ENCODE peak calls at places on chromosomes 5 and 9, in seven cellular contexts. One of them, this sample, is unnamed.

GRCh38 chr5:151042453-151043093 is 22.2 kb downstream of the GPX3 start:
- DNase-seq in nephron progenitor cell: no peak
- DNase-seq in omental fat pad: no peak
- DNase-seq in tibial artery: no peak
- DNase-seq in GM20000: no peak
- DNase-seq in psoas muscle: peak; percentile 72
- DNase-seq in IMR-90: no peak
- DNase-seq in this sample: peak; percentile 37

GRCh38 chr9:79621916-79622575 is 50.3 kb downstream of the TLE4 start:
- DNase-seq in IMR-90: no peak
- DNase-seq in nephron progenitor cell: no peak
- DNase-seq in tibial artery: no peak
- DNase-seq in psoas muscle: no peak
- DNase-seq in omental fat pad: no peak
- DNase-seq in GM20000: no peak
- DNase-seq in this sample: no peak

GRCh38 chr5:10663531-10664183 is 97.4 kb downstream of the DAP start:
- DNase-seq in IMR-90: peak; percentile 64
- DNase-seq in tibial artery: no peak
- DNase-seq in nephron progenitor cell: peak; percentile 28
- DNase-seq in omental fat pad: no peak
- DNase-seq in GM20000: no peak
- DNase-seq in psoas muscle: no peak
- DNase-seq in this sample: no peak

GRCh38 chr9:111839981-111840380 is 45.2 kb upstream of the SHOC1 start:
- DNase-seq in omental fat pad: no peak
- DNase-seq in psoas muscle: no peak
- DNase-seq in tibial artery: no peak
- DNase-seq in GM20000: no peak
- DNase-seq in nephron progenitor cell: no peak
- DNase-seq in IMR-90: peak; percentile 70
- DNase-seq in this sample: no peak

GRCh38 chr5:87339986-87340385 is 72.3 kb downstream of the RASA1 start:
- DNase-seq in omental fat pad: no peak
- DNase-seq in IMR-90: no peak
- DNase-seq in psoas muscle: no peak
- DNase-seq in GM20000: no peak
- DNase-seq in nephron progenitor cell: no peak
- DNase-seq in tibial artery: no peak
- DNase-seq in this sample: no peak

GRCh38 chr9:115106001-115106400 is 12.0 kb downstream of the TNC start:
- DNase-seq in IMR-90: peak; percentile 29
- DNase-seq in omental fat pad: no peak
- DNase-seq in psoas muscle: no peak
- DNase-seq in nephron progenitor cell: no peak
- DNase-seq in tibial artery: no peak
- DNase-seq in GM20000: no peak
- DNase-seq in this sample: peak; percentile 59

GRCh38 chr9:4741365-4742031 is 496 bp upstream of the AK3 start:
- DNase-seq in nephron progenitor cell: no peak
- DNase-seq in IMR-90: no peak
- DNase-seq in psoas muscle: no peak
- DNase-seq in tibial artery: peak; percentile 38
- DNase-seq in GM20000: peak; percentile 26
- DNase-seq in omental fat pad: no peak
- DNase-seq in this sample: no peak

GRCh38 chr9:96436456-96437126 is 13.4 kb upstream of the HABP4 start:
- DNase-seq in psoas muscle: no peak
- DNase-seq in nephron progenitor cell: no peak
- DNase-seq in tibial artery: no peak
- DNase-seq in GM20000: no peak
- DNase-seq in IMR-90: no peak
- DNase-seq in omental fat pad: no peak
- DNase-seq in this sample: no peak

GRCh38 chr5:163540711-163541110 is 35.3 kb downstream of the MAT2B start:
- DNase-seq in psoas muscle: no peak
- DNase-seq in omental fat pad: no peak
- DNase-seq in nephron progenitor cell: no peak
- DNase-seq in GM20000: no peak
- DNase-seq in IMR-90: no peak
- DNase-seq in tibial artery: no peak
- DNase-seq in this sample: no peak

GRCh38 chr9:136527721-136528710 is 17.8 kb downstream of the NOTCH1 start:
- DNase-seq in tibial artery: no peak
- DNase-seq in nephron progenitor cell: peak; percentile 38
- DNase-seq in psoas muscle: no peak
- DNase-seq in GM20000: peak; percentile 83
- DNase-seq in omental fat pad: no peak
- DNase-seq in IMR-90: no peak
- DNase-seq in this sample: no peak

GRCh38 chr9:135198889-135199288 is 111.4 kb downstream of the OLFM1 start:
- DNase-seq in omental fat pad: no peak
- DNase-seq in psoas muscle: no peak
- DNase-seq in IMR-90: no peak
- DNase-seq in GM20000: no peak
- DNase-seq in tibial artery: no peak
- DNase-seq in nephron progenitor cell: peak; percentile 39
- DNase-seq in this sample: no peak

DNA sequence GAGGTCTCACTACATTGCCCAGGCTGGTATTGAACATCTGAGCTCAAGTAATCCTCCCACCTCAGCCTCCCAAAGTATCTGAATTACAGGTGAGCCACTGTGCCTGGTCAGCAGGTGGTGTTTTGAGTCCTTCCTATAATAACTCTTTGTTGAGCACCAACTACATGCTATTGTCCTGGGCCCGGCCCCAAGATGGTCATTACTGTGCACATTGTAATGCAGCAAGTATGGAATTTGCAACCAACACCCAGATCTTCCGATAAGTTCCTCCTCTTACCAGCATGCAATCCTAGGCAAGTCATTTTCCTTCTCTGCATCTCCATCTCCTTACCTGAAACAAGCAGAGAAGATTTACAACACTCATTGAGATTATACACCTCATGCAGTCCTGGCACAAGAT is 510.3 kb upstream of the KLF4 start:
- DNase-seq in GM20000: no peak
- DNase-seq in tibial artery: no peak
- DNase-seq in nephron progenitor cell: no peak
- DNase-seq in omental fat pad: no peak
- DNase-seq in IMR-90: no peak
- DNase-seq in psoas muscle: no peak
- DNase-seq in this sample: no peak
- TF ChIP-seq CTCF in GM20000: no peak
- TF ChIP-seq CTCF in tibial artery: no peak
- TF ChIP-seq CTCF in nephron progenitor cell: no peak
- TF ChIP-seq CTCF in omental fat pad: no peak
- TF ChIP-seq CTCF in IMR-90: no peak
- TF ChIP-seq CTCF in psoas muscle: no peak
- TF ChIP-seq CTCF in this sample: no peak

GRCh38 chr5:134462761-134463160 is 51.1 kb upstream of the CDKN2AIPNL start:
- DNase-seq in nephron progenitor cell: no peak
- DNase-seq in tibial artery: no peak
- DNase-seq in IMR-90: no peak
- DNase-seq in omental fat pad: no peak
- DNase-seq in psoas muscle: peak; percentile 26
- DNase-seq in GM20000: peak; percentile 3
- DNase-seq in this sample: no peak
- TF ChIP-seq CTCF in nephron progenitor cell: no peak
- TF ChIP-seq CTCF in tibial artery: no peak
- TF ChIP-seq CTCF in IMR-90: no peak
- TF ChIP-seq CTCF in omental fat pad: no peak
- TF ChIP-seq CTCF in psoas muscle: no peak
- TF ChIP-seq CTCF in GM20000: no peak
- TF ChIP-seq CTCF in this sample: no peak

DNA sequence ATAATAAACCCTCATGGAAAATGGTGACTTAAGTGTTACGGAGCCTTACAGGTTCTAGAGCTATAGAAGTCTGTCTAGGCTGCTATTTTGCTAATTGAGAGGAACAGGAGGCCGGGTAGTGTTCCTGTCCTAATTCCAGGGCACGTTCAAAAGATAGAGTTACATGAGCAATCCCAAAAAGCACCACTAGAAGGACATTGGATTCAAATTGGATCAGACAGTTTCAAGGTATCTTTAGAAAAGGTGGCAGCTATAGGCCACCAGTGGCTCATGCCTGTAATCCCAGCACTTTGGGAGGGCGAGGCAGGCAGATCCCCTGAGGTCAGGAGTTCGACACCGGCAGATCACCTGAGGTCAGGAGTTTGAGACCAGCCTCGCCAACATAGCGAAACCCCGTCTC is 458.8 kb downstream of the TMEM232 start:
- DNase-seq in GM20000: no peak
- DNase-seq in tibial artery: no peak
- DNase-seq in psoas muscle: no peak
- DNase-seq in IMR-90: no peak
- DNase-seq in nephron progenitor cell: no peak
- DNase-seq in omental fat pad: no peak
- DNase-seq in this sample: no peak
- TF ChIP-seq CTCF in GM20000: no peak
- TF ChIP-seq CTCF in tibial artery: no peak
- TF ChIP-seq CTCF in psoas muscle: no peak
- TF ChIP-seq CTCF in IMR-90: no peak
- TF ChIP-seq CTCF in nephron progenitor cell: no peak
- TF ChIP-seq CTCF in omental fat pad: no peak
- TF ChIP-seq CTCF in this sample: no peak

DNA sequence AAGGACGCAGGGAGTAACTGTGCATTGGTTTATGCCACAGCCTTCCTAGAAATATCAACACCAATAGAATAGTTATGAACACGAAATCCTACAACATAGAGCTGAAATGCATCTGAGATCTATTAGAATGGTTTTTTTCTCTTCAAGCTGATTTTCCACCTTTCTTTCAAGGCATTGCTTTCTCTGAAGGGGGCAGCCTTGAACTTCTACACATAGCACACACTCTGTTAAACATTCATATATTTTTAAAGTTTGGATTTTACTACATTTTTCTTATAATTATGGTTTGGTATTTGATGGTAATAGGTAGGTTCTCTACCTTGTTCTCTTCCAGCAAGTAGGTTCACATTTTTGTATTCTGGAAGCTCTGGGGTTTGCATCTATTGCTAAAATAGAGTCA is 661.8 kb downstream of the SEMA5A start:
- DNase-seq in psoas muscle: no peak
- DNase-seq in tibial artery: no peak
- DNase-seq in GM20000: no peak
- DNase-seq in nephron progenitor cell: no peak
- DNase-seq in IMR-90: no peak
- DNase-seq in omental fat pad: no peak
- DNase-seq in this sample: no peak
- TF ChIP-seq CTCF in psoas muscle: no peak
- TF ChIP-seq CTCF in tibial artery: no peak
- TF ChIP-seq CTCF in GM20000: no peak
- TF ChIP-seq CTCF in nephron progenitor cell: no peak
- TF ChIP-seq CTCF in IMR-90: no peak
- TF ChIP-seq CTCF in omental fat pad: no peak
- TF ChIP-seq CTCF in this sample: peak; percentile 1